ENCODE peak calls at places on chromosomes 3 and 15, in four cellular contexts. D is A549, Q is K562, G is HepG2. M is an unnamed sample.

GRCh38 chr15:90583471-90584252 is 53.9 kb downstream of the CRTC3 start:
- DNase-seq in D (no peak), Q (no peak), G (no peak), M (peak)

GRCh38 chr3:117303446-117303845 is 593.9 kb downstream of the TUSC7 start:
- DNase-seq in D (no peak), Q (no peak), G (no peak), M (no peak)

GRCh38 chr3:71456155-71456554 is 127.4 kb downstream of the FOXP1 start:
- DNase-seq in D (no peak), Q (no peak), G (no peak), M (no peak)

GRCh38 chr3:42476225-42477160 is 25.9 kb upstream of the VIPR1 start:
- DNase-seq in D (no peak), Q (peak), G (no peak), M (no peak)

GRCh38 chr3:8488877-8489865 is 12.5 kb upstream of the LMCD1 start:
- DNase-seq in D (no peak), Q (no peak), G (peak), M (no peak)

GRCh38 chr3:29203846-29204245 is 77.0 kb upstream of the RBMS3 start:
- DNase-seq in D (no peak), Q (no peak), G (no peak), M (no peak)

GRCh38 chr3:177174607-177175006 is 22.7 kb downstream of the TBL1XR1 start:
- DNase-seq in D (no peak), Q (no peak), G (no peak), M (no peak)

GRCh38 chr3:23611737-23612295 is 193.9 kb upstream of the UBE2E1 start:
- DNase-seq in D (no peak), Q (no peak), G (no peak), M (no peak)

GRCh38 chr3:179801831-179802230 is 149.0 kb downstream of the USP13 start:
- DNase-seq in D (no peak), Q (no peak), G (no peak), M (no peak)

GRCh38 chr3:184745526-184745925 is 33.7 kb upstream of the MAGEF1 start:
- DNase-seq in D (no peak), Q (no peak), G (no peak), M (no peak)

GRCh38 chr3:145842302-145842897 is 318.6 kb downstream of the PLOD2 start:
- DNase-seq in D (no peak), Q (no peak), G (no peak), M (no peak)

GRCh38 chr3:89113887-89114840 is 6.7 kb downstream of the EPHA3 start:
- DNase-seq in D (no peak), Q (no peak), G (peak), M (peak)

GRCh38 chr3:101388706-101389105 is 68.3 kb upstream of the IMPG2 start:
- DNase-seq in D (no peak), Q (no peak), G (no peak), M (no peak)

GRCh38 chr3:149004622-149005021 is 13.3 kb downstream of the GYG1 start:
- DNase-seq in D (no peak), Q (no peak), G (no peak), M (no peak)

GRCh38 chr15:45642203-45642932 is 7.5 kb downstream of the SQOR start:
- DNase-seq in D (no peak), Q (no peak), G (no peak), M (no peak)

GRCh38 chr3:120559228-120560061 is 36.7 kb upstream of the NDUFB4 start:
- DNase-seq in D (no peak), Q (peak), G (peak), M (peak)

GRCh38 chr3:170364965-170365364 is 7.5 kb downstream of the SKIL start:
- DNase-seq in D (no peak), Q (no peak), G (no peak), M (no peak)

GRCh38 chr15:53210653-53211052 is 420.5 kb upstream of the ONECUT1 start:
- DNase-seq in D (no peak), Q (no peak), G (no peak), M (no peak)

GRCh38 chr3:88433572-88433971 is 283.8 kb downstream of the C3orf38 start:
- DNase-seq in D (no peak), Q (no peak), G (no peak), M (no peak)

GRCh38 chr3:78804251-78805037 is 963.4 kb downstream of the ROBO1 start:
- DNase-seq in D (no peak), Q (no peak), G (no peak), M (no peak)

GRCh38 chr3:194404365-194405140 is 5.5 kb upstream of the GP5 start:
- DNase-seq in D (no peak), Q (no peak), G (peak), M (no peak)

GRCh38 chr3:191263850-191264249 is 64.8 kb downstream of the OSTN start:
- DNase-seq in D (no peak), Q (no peak), G (no peak), M (no peak)

GRCh38 chr15:36914962-36915808 is 185.2 kb downstream of the MEIS2 start:
- DNase-seq in D (no peak), Q (no peak), G (no peak), M (no peak)

GRCh38 chr3:120100711-120101110 is 6.5 kb upstream of the GSK3B start:
- DNase-seq in D (no peak), Q (no peak), G (no peak), M (no peak)

GRCh38 chr3:35393916-35394315 is 245.4 kb upstream of the ARPP21 start:
- DNase-seq in D (no peak), Q (no peak), G (no peak), M (no peak)

GRCh38 chr3:94226058-94226457 is 163.2 kb downstream of the NSUN3 start:
- DNase-seq in D (no peak), Q (no peak), G (no peak), M (no peak)

GRCh38 chr3:20668411-20668810 is 482.4 kb upstream of the SGO1 start:
- DNase-seq in D (no peak), Q (no peak), G (peak), M (peak)

GRCh38 chr3:120275553-120276092 is 9.4 kb downstream of the GPR156 start:
- DNase-seq in D (no peak), Q (no peak), G (no peak), M (no peak)

GRCh38 chr3:140008693-140008980 is 73.7 kb downstream of the CLSTN2 start:
- DNase-seq in D (no peak), Q (no peak), G (no peak), M (no peak)

GRCh38 chr3:133857767-133858166 is 37.9 kb downstream of the RAB6B start:
- DNase-seq in D (no peak), Q (peak), G (no peak), M (no peak)

GRCh38 chr15:56291741-56292140 is 48.1 kb upstream of the RFX7 start:
- DNase-seq in D (no peak), Q (no peak), G (no peak), M (no peak)

GRCh38 chr3:149455989-149456388 is 18.5 kb upstream of the TM4SF4 start:
- DNase-seq in D (no peak), Q (no peak), G (no peak), M (no peak)

GRCh38 chr3:62571916-62572315 is 198.6 kb upstream of the FEZF2 start:
- DNase-seq in D (no peak), Q (no peak), G (no peak), M (no peak)

GRCh38 chr3:13045904-13046568 is 27.2 kb downstream of the IQSEC1 start:
- DNase-seq in D (no peak), Q (peak), G (no peak), M (no peak)

GRCh38 chr15:42363942-42364341 is 4.6 kb downstream of the CAPN3 start:
- DNase-seq in D (no peak), Q (no peak), G (no peak), M (no peak)

GRCh38 chr3:110530902-110531301 is 540.7 kb upstream of the NECTIN3 start:
- DNase-seq in D (no peak), Q (no peak), G (no peak), M (no peak)

GRCh38 chr3:110528305-110529121 is 543.1 kb upstream of the NECTIN3 start:
- DNase-seq in D (no peak), Q (peak), G (no peak), M (no peak)

DNA sequence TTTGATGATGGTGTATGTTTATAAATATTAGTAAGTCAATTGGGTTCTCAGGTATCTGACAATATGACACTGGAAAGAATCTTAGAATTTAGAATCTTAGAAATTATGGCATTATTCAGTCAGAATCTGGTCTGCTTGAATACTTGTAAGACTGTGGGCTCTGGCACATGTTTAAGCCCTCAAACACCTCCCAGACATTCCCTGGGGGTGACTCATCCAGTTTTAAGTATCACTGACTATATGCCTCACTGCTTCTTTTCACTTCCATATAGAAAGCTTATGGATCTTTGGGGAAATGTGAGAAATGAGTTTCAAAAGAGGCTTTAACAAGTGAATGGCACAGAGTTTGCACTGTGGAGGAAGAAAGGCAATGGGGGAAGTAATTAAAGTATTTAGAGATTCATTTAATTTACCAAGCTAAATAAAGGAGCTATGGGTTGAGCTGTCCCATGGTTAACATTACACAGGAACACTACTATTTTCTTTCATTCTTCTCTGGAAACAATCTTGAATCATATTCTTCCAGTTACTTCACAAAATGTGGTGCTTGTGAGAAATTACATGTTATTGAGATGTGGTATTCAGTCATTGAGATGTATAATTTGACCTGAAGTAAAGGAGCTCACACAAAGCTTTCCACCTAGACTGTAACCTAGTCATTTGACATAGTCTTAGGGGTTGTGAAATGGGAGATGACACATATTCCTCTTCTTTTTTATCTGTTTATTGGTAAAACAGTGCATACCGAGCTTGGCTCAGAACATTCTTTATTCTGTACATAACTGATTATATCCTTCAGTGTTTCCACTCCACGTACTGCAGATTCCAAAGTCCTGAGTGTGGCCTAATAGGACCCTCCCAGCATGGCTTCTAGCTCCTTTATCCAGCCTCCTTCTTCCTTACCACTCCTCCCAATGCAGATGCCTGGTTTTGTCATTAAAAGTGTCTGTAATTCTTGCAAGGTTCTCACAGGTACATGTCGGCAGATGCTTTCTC is 544.6 kb upstream of the NECTIN3 start:
- DNase-seq in D (peak), Q (peak), G (no peak), M (no peak)
- TF ChIP-seq NR3C1 in D (no peak), Q (no peak), G (no peak), M (no peak)

DNA sequence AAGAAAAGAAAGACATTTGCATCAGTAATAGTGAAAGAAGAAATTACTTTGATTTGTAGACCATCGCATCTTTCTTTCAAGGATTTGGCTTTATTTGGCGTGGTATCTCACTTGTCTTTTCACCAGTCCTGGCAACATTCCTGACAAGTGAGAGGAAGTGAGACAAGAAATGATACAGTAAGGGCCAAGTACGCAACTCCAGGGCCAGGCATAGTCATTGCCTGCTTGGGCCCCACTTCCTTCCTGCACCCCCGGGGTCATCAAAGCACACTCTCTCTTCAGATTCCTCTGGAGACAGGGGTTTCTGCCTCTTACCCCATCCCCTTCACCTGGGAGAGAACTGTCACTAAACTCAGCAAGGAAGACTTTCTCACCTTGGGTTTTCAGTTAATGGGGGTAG is 55.1 kb downstream of the CD47 start:
- DNase-seq in D (no peak), Q (no peak), G (no peak), M (no peak)
- TF ChIP-seq USF2 in D (no peak), Q (no peak), G (no peak), M (no peak)

GRCh38 chr15:58755956-58756355 is 6.4 kb upstream of the ADAM10 start:
- DNase-seq in D (no peak), Q (no peak), G (no peak), M (no peak)

GRCh38 chr15:58761010-58761388 is 10.1 kb upstream of the MINDY2 start:
- DNase-seq in D (no peak), Q (no peak), G (no peak), M (no peak)

GRCh38 chr15:58760385-58761009 is 10.6 kb upstream of the MINDY2 start:
- DNase-seq in D (no peak), Q (no peak), G (no peak), M (no peak)

GRCh38 chr15:58755350-58755749 is 5.8 kb upstream of the ADAM10 start:
- DNase-seq in D (no peak), Q (no peak), G (no peak), M (no peak)

DNA sequence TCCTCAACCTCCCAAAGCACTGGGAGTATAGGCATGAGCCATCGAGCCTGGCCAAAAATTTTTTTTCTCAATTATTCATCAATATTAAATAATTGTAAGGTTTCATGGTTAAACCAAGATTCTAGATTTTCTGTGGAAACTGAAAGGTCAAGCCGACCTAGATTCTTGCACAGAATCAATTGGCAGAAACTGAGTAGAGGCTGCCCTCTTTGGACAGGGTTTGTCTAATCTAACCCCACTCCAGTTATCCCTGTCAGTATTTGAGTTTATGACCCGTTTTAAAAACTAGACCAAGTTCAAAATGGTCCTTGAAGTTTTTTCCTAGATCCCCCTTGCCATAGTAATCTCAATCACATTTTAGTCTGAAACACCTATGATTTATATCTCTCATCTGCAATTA is 8.6 kb upstream of the ADAM10 start:
- DNase-seq in D (no peak), Q (no peak), G (no peak), M (no peak)
- TF ChIP-seq CTCF in D (peak), Q (peak), G (peak), M (no peak)

GRCh38 chr15:101011582-101011981 is 92.4 kb downstream of the LRRK1 start:
- DNase-seq in D (no peak), Q (no peak), G (no peak), M (no peak)

GRCh38 chr15:101010781-101011180 is 91.6 kb downstream of the LRRK1 start:
- DNase-seq in D (no peak), Q (no peak), G (no peak), M (no peak)

GRCh38 chr15:101008158-101009139 is 89.3 kb downstream of the LRRK1 start:
- DNase-seq in D (peak), Q (peak), G (peak), M (peak)

GRCh38 chr15:101006931-101007687 is 88.0 kb downstream of the LRRK1 start:
- DNase-seq in D (peak), Q (peak), G (peak), M (peak)

GRCh38 chr15:101009176-101009575 is 90.0 kb downstream of the LRRK1 start:
- DNase-seq in D (no peak), Q (no peak), G (no peak), M (no peak)
- TF ChIP-seq NR3C1 in D (no peak), Q (no peak), G (no peak), M (no peak)

GRCh38 chr3:53162672-53163458 is 1.9 kb downstream of the PRKCD start:
- DNase-seq in D (no peak), Q (peak), G (no peak), M (no peak)
- TF ChIP-seq USF2 in D (no peak), Q (no peak), G (no peak), M (no peak)

GRCh38 chr3:16883057-16883725 is 1.6 kb upstream of the PLCL2 start:
- DNase-seq in D (no peak), Q (no peak), G (no peak), M (peak)

GRCh38 chr3:16884748-16885587 is at the start of gene PLCL2:
- DNase-seq in D (peak), Q (peak), G (no peak), M (peak)

GRCh38 chr3:16885588-16885903 is 791 bp downstream of the PLCL2 start:
- DNase-seq in D (no peak), Q (no peak), G (no peak), M (no peak)

GRCh38 chr3:16883726-16884083 is 1.1 kb upstream of the PLCL2 start:
- DNase-seq in D (no peak), Q (no peak), G (no peak), M (no peak)

DNA sequence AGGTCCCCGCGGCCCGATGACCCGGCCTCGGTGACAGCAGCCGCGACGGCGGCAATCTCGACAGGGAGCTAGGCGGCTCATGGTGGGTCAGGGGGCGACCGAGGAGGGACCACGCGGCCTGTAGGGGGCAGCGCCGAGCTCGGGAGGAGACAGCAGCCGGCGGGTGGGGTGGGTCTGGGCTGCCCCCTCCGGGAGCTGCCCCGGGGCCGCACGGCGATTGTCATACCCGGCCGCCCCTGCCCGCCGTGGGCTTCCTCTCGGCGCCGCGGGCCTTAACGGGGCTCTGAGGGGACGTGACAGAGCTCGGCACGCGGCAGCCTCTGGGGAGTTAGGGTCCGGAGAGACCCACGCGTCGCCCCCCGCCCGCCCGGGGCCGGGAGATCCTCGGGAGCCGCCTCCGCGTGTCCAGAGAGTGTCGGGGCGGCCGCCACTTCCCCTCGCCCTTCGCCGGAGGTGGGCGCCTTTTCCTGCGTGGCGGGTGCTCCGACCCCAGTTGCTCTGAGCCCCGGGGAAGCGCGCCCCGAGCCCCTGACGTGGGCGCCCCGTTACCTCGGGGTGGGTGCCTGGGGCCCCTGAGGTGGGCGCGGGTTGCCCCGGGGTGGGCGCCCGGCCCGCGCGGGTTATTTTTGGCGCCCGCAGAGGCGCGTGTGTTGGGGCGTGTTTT is 539 bp upstream of the PLCL2 start:
- DNase-seq in D (peak), Q (peak), G (no peak), M (peak)
- TF ChIP-seq CTCF in D (peak), Q (no peak), G (peak), M (peak)

GRCh38 chr3:43477600-43477999 is 144.2 kb downstream of the ANO10 start:
- DNase-seq in D (no peak), Q (no peak), G (no peak), M (no peak)
- TF ChIP-seq NR3C1 in D (no peak), Q (no peak), G (no peak), M (no peak)

DNA sequence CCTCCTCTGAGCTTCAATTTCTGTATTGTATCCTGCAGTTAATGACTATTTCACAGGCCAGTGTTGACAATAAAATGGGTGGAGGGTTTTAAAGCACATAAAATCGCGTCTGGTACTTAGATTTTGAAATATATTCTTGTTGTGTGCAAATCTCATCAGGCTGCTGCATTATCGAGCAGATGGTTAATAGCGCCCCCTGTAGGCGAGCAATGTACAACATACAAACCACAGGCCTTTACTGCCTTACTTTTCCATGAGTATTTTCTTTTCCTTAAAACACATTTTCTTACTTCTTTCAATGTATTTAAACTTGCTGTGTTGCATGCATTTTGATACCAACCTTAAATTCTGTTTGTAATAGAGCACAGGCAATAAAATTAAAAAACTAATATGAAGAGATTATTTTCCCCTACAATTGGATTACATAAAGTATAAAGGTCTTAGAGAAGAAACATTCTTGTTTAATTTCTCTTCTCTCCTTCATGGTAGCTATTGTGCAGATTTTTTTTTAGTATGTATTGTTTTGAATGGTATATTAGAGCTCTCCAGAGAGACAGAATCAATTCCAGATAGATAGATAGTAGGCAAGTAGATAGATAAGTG is 608.4 kb downstream of the CADM2 start:
- DNase-seq in D (no peak), Q (peak), G (peak), M (peak)
- TF ChIP-seq USF2 in D (no peak), Q (no peak), G (no peak), M (no peak)

M was measured in WTC11.